ENCODE peak calls at places on chromosomes 16 and 17, in five cellular contexts. B, H, O, U and F are unnamed samples.

GRCh38 chr17:77694391-77695363 is 263.8 kb upstream of the TNRC6C start:
- DNase-seq in B (no peak), H (no peak), O (no peak), U (no peak), F (no peak)

GRCh38 chr16:50059111-50059510 is 6.7 kb upstream of the HEATR3 start:
- DNase-seq in B (no peak), H (no peak), O (no peak), U (no peak), F (no peak)

GRCh38 chr16:68778551-68779231 is 41.6 kb downstream of the CDH1 start:
- DNase-seq in B (no peak), H (no peak), O (peak; percentile 34), U (no peak), F (peak; percentile 52)

GRCh38 chr16:78489631-78490030 is 390.2 kb downstream of the WWOX start:
- DNase-seq in B (no peak), H (no peak), O (no peak), U (no peak), F (no peak)

GRCh38 chr17:47192549-47192948 is 3.5 kb upstream of the CDC27 start:
- DNase-seq in B (no peak), H (no peak), O (no peak), U (no peak), F (no peak)

GRCh38 chr16:19102187-19102872 is 11.4 kb upstream of the ITPRIPL2 start:
- DNase-seq in B (no peak), H (no peak), O (no peak), U (no peak), F (no peak)

GRCh38 chr17:62565817-62566216 is 61.7 kb upstream of the MRC2 start:
- DNase-seq in B (no peak), H (no peak), O (peak; percentile 36), U (no peak), F (no peak)

GRCh38 chr16:69890114-69890890 is 60.8 kb upstream of the CLEC18A start:
- DNase-seq in B (no peak), H (no peak), O (peak; percentile 80), U (no peak), F (peak; percentile 65)

GRCh38 chr17:71342726-71343125 is 778.1 kb upstream of the SOX9 start:
- DNase-seq in B (no peak), H (no peak), O (no peak), U (no peak), F (no peak)

GRCh38 chr17:2215616-2216364 is 87.8 kb downstream of the SMG6 start:
- DNase-seq in B (peak; percentile 66), H (no peak), O (peak; percentile 92), U (peak; percentile 85), F (peak; percentile 84)

GRCh38 chr17:39231587-39232551 is 6.1 kb upstream of the STAC2 start:
- DNase-seq in B (peak; percentile 70), H (no peak), O (peak; percentile 54), U (no peak), F (no peak)

GRCh38 chr17:50177983-50178834 is 12.4 kb downstream of the SGCA start:
- DNase-seq in B (peak; percentile 83), H (no peak), O (peak; percentile 98), U (peak; percentile 92), F (peak; percentile 85)

GRCh38 chr16:81617021-81617346 is 162.1 kb upstream of the PLCG2 start:
- DNase-seq in B (no peak), H (no peak), O (no peak), U (no peak), F (no peak)

GRCh38 chr17:38911081-38911730 is 14.2 kb upstream of the LASP1NB start:
- DNase-seq in B (peak; percentile 41), H (no peak), O (no peak), U (no peak), F (no peak)

GRCh38 chr16:24609740-24610420 is 70.5 kb downstream of the RBBP6 start:
- DNase-seq in B (peak; percentile 60), H (no peak), O (peak; percentile 59), U (no peak), F (no peak)